ENCODE peak calls at places on chromosomes 4 and X, in eight cellular contexts. W is lung; I is ascending aorta; A is uterus; T is PC-3; R is CD8-positive, alpha-beta memory T cell; J is fibroblast of lung; Z is HCT116. N is an unnamed sample. For H3K36me3 and H3K4me1, the result is how much of the 10 kb centered on the place peaks cover.

GRCh38 chr4:138688531-138689181 is 326.9 kb upstream of the NOCT start:
- DNase-seq in W (no peak), I (no peak), A (no peak), T (no peak), R (no peak), J (peak), Z (no peak), N (no peak)

GRCh38 chr4:76726631-76727030 is 171.3 kb downstream of the SOWAHB start:
- DNase-seq in W (no peak), I (no peak), A (no peak), T (no peak), R (no peak), J (no peak), Z (no peak), N (no peak)

GRCh38 chr4:124762956-124763355 is 50.4 kb upstream of the ANKRD50 start:
- DNase-seq in W (no peak), I (no peak), A (no peak), T (no peak), R (no peak), J (no peak), Z (no peak), N (no peak)

GRCh38 chrX:69032601-69033000 is 132.7 kb downstream of the PJA1 start:
- DNase-seq in W (peak), I (peak), A (no peak), T (peak), R (no peak), J (no peak), Z (peak), N (no peak)

GRCh38 chrX:100407147-100407783 is 2.8 kb downstream of the PCDH19 start:
- DNase-seq in W (no peak), I (no peak), A (no peak), T (no peak), R (no peak), J (no peak), Z (no peak), N (no peak)

GRCh38 chr4:154456240-154456639 is 35.4 kb downstream of the DCHS2 start:
- DNase-seq in W (no peak), I (no peak), A (no peak), T (no peak), R (no peak), J (no peak), Z (no peak), N (no peak)

GRCh38 chrX:107589243-107589642 is 39.1 kb upstream of the PRPS1 start:
- DNase-seq in W (no peak), I (no peak), A (no peak), T (no peak), R (no peak), J (no peak), Z (no peak), N (no peak)

GRCh38 chr4:69718376-69719293 is 41.8 kb downstream of the SULT1B1 start:
- DNase-seq in W (no peak), I (no peak), A (no peak), T (peak), R (no peak), J (peak), Z (no peak), N (no peak)

GRCh38 chrX:82676386-82676785 is 831.7 kb upstream of the POU3F4 start:
- DNase-seq in W (no peak), I (no peak), A (no peak), T (peak), R (no peak), J (peak), Z (peak), N (no peak)

GRCh38 chrX:136268051-136269048 is 17.1 kb upstream of the MAP7D3 start:
- DNase-seq in W (no peak), I (no peak), A (peak), T (peak), R (peak), J (peak), Z (peak), N (peak)

GRCh38 chr4:139018501-139018900 is 2.9 kb downstream of the NOCT start:
- DNase-seq in W (no peak), I (no peak), A (no peak), T (no peak), R (no peak), J (no peak), Z (no peak), N (no peak)

GRCh38 chrX:75746891-75747639 is 38.0 kb downstream of the MAGEE2 start:
- DNase-seq in W (peak), I (no peak), A (peak), T (peak), R (peak), J (peak), Z (no peak), N (peak)

GRCh38 chrX:21369613-21370012 is 4.6 kb upstream of the CNKSR2 start:
- DNase-seq in W (no peak), I (no peak), A (no peak), T (no peak), R (no peak), J (no peak), Z (no peak), N (no peak)

GRCh38 chr4:136742330-136742729 is 790.0 kb downstream of the PCDH18 start:
- DNase-seq in W (no peak), I (no peak), A (no peak), T (peak), R (no peak), J (peak), Z (no peak), N (no peak)

GRCh38 chrX:29858714-29859113 is 356.6 kb upstream of the MAGEB2 start:
- DNase-seq in W (no peak), I (no peak), A (no peak), T (peak), R (no peak), J (peak), Z (no peak), N (no peak)

GRCh38 chr4:158496030-158496741 is 25.5 kb upstream of the RXFP1 start:
- DNase-seq in W (peak), I (no peak), A (no peak), T (peak), R (no peak), J (no peak), Z (peak), N (peak)

GRCh38 chr4:63526251-63526650 is 883.0 kb downstream of the TECRL start:
- DNase-seq in W (no peak), I (no peak), A (no peak), T (no peak), R (no peak), J (no peak), Z (no peak), N (no peak)

GRCh38 chr4:57102050-57102564 is 8.1 kb downstream of the IGFBP7 start:
- DNase-seq in W (no peak), I (peak), A (peak), T (peak), R (no peak), J (peak), Z (no peak), N (no peak)

GRCh38 chrX:151226941-151227340 is 50.6 kb downstream of the GPR50 start:
- DNase-seq in W (no peak), I (no peak), A (no peak), T (no peak), R (no peak), J (no peak), Z (no peak), N (no peak)

GRCh38 chr4:8653326-8654000 is 60.9 kb downstream of the CPZ start:
- DNase-seq in W (no peak), I (peak), A (no peak), T (no peak), R (no peak), J (no peak), Z (no peak), N (no peak)

GRCh38 chrX:136768469-136769084 is 12.2 kb downstream of the ARHGEF6 start:
- DNase-seq in W (peak), I (peak), A (peak), T (peak), R (no peak), J (peak), Z (peak), N (no peak)

GRCh38 chrX:85111347-85111746 is 107.7 kb downstream of the APOOL start:
- DNase-seq in W (no peak), I (no peak), A (no peak), T (peak), R (no peak), J (peak), Z (no peak), N (peak)

GRCh38 chr4:101864660-101865059 is 74.1 kb downstream of the BANK1 start:
- DNase-seq in W (no peak), I (no peak), A (no peak), T (peak), R (no peak), J (no peak), Z (no peak), N (no peak)

GRCh38 chrX:65997978-65998717 is 41.7 kb downstream of the VSIG4 start:
- DNase-seq in W (no peak), I (no peak), A (no peak), T (no peak), R (no peak), J (no peak), Z (no peak), N (no peak)

GRCh38 chr4:25860586-25861421 is 2.0 kb downstream of the SEL1L3 start:
- DNase-seq in W (peak), I (peak), A (no peak), T (no peak), R (no peak), J (peak), Z (no peak), N (no peak)

GRCh38 chr4:142886566-142886965 is 40.5 kb upstream of the INPP4B start:
- DNase-seq in W (no peak), I (no peak), A (no peak), T (no peak), R (no peak), J (no peak), Z (no peak), N (no peak)

GRCh38 chrX:149453030-149453429 is 52.1 kb downstream of the IDS start:
- DNase-seq in W (no peak), I (no peak), A (no peak), T (peak), R (no peak), J (peak), Z (peak), N (no peak)

GRCh38 chr4:69576251-69576877 is 63.1 kb downstream of the UGT2A2 start:
- DNase-seq in W (no peak), I (no peak), A (no peak), T (no peak), R (no peak), J (no peak), Z (no peak), N (no peak)

GRCh38 chr4:70577220-70577927 is 14.7 kb upstream of the AMBN start:
- DNase-seq in W (no peak), I (no peak), A (no peak), T (peak), R (no peak), J (no peak), Z (no peak), N (no peak)

GRCh38 chr4:164695650-164696049 is 58.3 kb upstream of the SMIM31 start:
- DNase-seq in W (no peak), I (no peak), A (no peak), T (no peak), R (no peak), J (no peak), Z (no peak), N (no peak)

GRCh38 chr4:72449705-72450104 is 119.3 kb downstream of the ADAMTS3 start:
- DNase-seq in W (no peak), I (no peak), A (no peak), T (no peak), R (no peak), J (no peak), Z (no peak), N (no peak)

GRCh38 chrX:40140706-40141499 is 43.1 kb upstream of the BCOR start:
- DNase-seq in W (no peak), I (peak), A (peak), T (no peak), R (no peak), J (peak), Z (no peak), N (peak)

GRCh38 chrX:133495464-133496391 is 80.4 kb upstream of the GPC4 start:
- DNase-seq in W (no peak), I (no peak), A (peak), T (no peak), R (no peak), J (peak), Z (no peak), N (peak)

GRCh38 chr4:3196670-3197359 is 52.1 kb upstream of the MSANTD1 start:
- DNase-seq in W (no peak), I (no peak), A (no peak), T (no peak), R (peak), J (no peak), Z (no peak), N (no peak)
- H3K36me3 ChIP-seq in W (under half), I (under half), A (under half), T (under half), R (under half), J (under half), Z (under half), N (under half)

DNA sequence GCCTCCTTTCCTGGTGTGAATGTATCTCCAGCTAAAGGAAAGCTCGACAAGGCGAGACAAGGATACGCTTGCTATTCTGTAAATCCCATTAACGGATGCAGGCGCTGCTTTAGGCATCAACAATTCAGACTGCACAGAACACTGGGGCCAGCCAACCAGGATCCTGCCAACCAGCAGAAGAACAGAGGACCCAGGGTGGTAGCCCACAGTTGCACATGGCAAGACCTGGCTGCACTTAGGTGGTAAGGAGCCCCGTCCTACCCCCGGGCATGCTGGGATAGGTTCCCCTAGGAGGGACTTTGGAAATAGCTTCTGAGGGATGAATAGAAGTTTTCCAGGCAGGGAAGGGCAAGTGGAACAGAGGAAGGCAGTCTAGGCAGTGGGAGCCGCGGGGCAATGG is 20.7 kb downstream of the PSAPL1 start:
- DNase-seq in W (no peak), I (peak), A (peak), T (no peak), R (no peak), J (no peak), Z (no peak), N (no peak)
- H3K4me1 ChIP-seq in W (under half), I (under half), A (under half), T (under half), R (under half), J (under half), Z (under half), N (under half)

DNA sequence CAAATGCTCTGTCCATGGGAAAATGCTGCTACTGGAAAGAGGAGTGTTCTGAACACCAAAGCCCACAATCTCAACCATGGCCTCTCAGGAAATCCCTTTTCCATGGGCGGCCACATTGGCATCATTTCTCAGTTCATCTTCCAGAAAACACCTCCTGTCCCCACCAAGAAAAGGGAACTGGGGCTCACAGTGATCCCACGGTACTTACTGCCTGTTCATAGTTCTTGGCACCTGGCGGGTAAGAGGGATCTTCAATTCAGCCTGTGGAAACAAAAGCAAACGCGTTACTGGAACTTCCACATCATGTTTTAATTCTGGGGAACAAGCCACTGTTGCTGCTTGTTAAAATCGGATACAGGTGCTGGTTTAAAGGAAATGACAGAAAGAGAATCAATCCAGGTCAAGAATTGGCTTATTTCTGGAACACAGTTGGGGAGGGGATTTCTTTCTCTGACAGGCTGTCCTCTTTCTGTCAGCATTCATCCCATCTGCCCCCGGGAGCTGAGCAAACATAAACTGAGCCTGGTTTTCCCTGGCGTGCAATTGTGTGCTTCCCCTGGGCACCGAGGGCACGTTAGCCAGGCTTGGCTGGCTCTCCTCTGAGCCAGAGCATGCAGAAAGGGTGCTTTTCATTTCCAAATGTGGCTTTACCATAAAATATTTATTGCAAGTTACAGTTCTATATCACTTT is 16.8 kb downstream of the CLNK start:
- DNase-seq in W (no peak), I (no peak), A (no peak), T (no peak), R (no peak), J (no peak), Z (no peak), N (no peak)
- H3K36me3 ChIP-seq in W (under half), I (under half), A (under half), T (under half), R (under half), J (under half), Z (under half), N (under half)

DNA sequence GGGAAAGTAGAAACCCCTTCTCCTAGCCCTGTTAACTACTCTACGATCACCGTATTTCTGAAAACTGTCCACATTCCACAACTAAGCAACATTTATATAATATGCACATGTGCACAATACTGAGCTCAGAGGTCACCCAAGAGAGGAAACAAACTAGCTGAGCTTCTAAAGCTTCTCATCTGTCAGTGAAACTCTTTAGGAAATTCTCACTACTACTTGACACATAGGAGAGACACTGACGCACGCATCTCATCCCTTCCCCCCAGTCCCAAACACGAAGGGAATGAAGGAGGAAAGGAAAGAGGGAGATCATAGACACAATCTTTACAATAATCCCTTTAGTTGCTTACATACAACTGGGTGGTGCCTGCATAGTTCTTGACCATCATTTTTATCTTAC is 56.3 kb downstream of the METTL14 start:
- DNase-seq in W (no peak), I (no peak), A (no peak), T (no peak), R (no peak), J (peak), Z (no peak), N (no peak)
- H3K4me1 ChIP-seq in W (under half), I (under half), A (under half), T (under half), R (under half), J (under half), Z (under half), N (under half)

GRCh38 chr4:144501231-144501780 is 144.7 kb upstream of the HHIP start:
- DNase-seq in W (no peak), I (no peak), A (no peak), T (no peak), R (no peak), J (no peak), Z (no peak), N (no peak)
- H3K36me3 ChIP-seq in W (under half), I (under half), A (under half), T (under half), R (under half), J (under half), Z (under half), N (under half)

DNA sequence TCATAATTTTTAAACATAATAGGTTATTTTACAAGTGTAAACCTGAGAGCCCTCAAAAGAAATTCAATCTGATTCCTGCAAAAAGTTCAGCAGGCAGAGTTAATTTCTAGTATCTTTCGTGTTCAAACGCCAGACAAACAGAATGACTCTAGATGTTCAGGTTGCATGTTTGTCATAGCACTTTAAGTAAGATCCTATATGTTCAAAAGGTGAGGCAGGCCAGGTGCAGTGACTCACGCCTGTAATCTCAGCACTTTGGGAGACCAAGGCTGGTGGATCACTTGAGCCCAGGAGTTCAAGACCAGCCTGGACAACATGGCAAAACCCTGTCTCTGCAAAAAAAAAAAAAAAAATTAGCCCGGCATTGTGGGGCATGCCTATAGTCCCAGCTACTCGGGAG is 1.1 kb upstream of the RASSF6 start:
- DNase-seq in W (no peak), I (no peak), A (no peak), T (peak), R (no peak), J (no peak), Z (no peak), N (no peak)
- H3K4me1 ChIP-seq in W (under half), I (under half), A (under half), T (under half), R (under half), J (under half), Z (under half), N (under half)

DNA sequence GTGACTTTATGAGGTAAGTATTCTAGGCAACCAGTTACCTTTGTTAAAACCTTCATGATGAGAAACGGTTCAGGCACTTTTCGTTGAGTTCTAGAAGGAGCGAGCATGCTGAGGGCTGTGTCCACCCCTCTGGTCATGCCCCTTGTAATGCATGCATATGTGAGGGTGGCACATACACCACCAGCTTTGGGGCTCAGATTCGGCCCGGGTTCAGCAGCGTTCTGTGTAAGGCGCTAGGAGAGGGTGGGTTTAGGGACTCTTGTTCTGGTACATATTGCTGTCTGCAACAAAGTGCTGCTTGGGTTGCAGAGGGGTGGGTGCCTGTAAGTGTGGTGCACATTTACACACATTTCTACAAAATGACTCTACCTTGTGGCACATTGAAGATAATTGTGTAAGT is 54.5 kb downstream of the NOP14 start:
- DNase-seq in W (no peak), I (no peak), A (no peak), T (no peak), R (no peak), J (no peak), Z (no peak), N (no peak)
- H3K36me3 ChIP-seq in W (half or more), I (half or more), A (under half), T (under half), R (half or more), J (under half), Z (under half), N (half or more)

GRCh38 chr4:38675167-38676121 is 11.4 kb downstream of the KLF3 start:
- DNase-seq in W (peak), I (peak), A (peak), T (peak), R (peak), J (peak), Z (peak), N (peak)

GRCh38 chr4:38674206-38675144 is 10.5 kb downstream of the KLF3 start:
- DNase-seq in W (no peak), I (no peak), A (no peak), T (peak), R (no peak), J (no peak), Z (no peak), N (peak)

GRCh38 chr4:38678078-38678477 is 14.1 kb downstream of the KLF3 start:
- DNase-seq in W (no peak), I (no peak), A (no peak), T (no peak), R (no peak), J (peak), Z (no peak), N (no peak)

GRCh38 chr4:38676986-38677385 is 13.0 kb downstream of the KLF3 start:
- DNase-seq in W (no peak), I (no peak), A (no peak), T (no peak), R (no peak), J (no peak), Z (no peak), N (no peak)

GRCh38 chr4:38677466-38677865 is 13.5 kb downstream of the KLF3 start:
- DNase-seq in W (no peak), I (no peak), A (no peak), T (no peak), R (no peak), J (no peak), Z (no peak), N (no peak)
- H3K4me1 ChIP-seq in W (under half), I (half or more), A (under half), T (under half), R (half or more), J (under half), Z (under half), N (under half)

GRCh38 chr4:121655320-121656268 is 41.2 kb downstream of the ANXA5 start:
- DNase-seq in W (no peak), I (no peak), A (no peak), T (no peak), R (no peak), J (no peak), Z (no peak), N (no peak)
- H3K36me3 ChIP-seq in W (under half), I (under half), A (under half), T (under half), R (under half), J (under half), Z (under half), N (under half)